ENCODE peak calls at places on chromosomes 5 and 9, in eight cellular contexts. Q is IMR-90, Y is aorta, S is endodermal cell, H is GM23248, I is Caco-2, N is tibial artery, U is mucosa of descending colon. L is an unnamed sample.
A peak's percentile ranks its signal among the peaks of the same experiment; 100 is the strongest.

GRCh38 chr9:130854086-130854485 is 19.0 kb downstream of the ABL1 start:
- DNase-seq in H (no peak), Q (no peak), N (no peak), U (no peak), Y (no peak), S (no peak), I (no peak), L (no peak)

GRCh38 chr9:74865177-74865576 is 22.5 kb downstream of the TRPM6 start:
- DNase-seq in U (no peak), I (no peak), H (no peak), S (no peak), Y (no peak), N (no peak), Q (no peak), L (no peak)

GRCh38 chr9:42388146-42388690 is 204.8 kb downstream of the SPATA31A6 start:
- DNase-seq in Q (no peak), Y (no peak), I (no peak), H (no peak), U (no peak), N (no peak), S (peak; percentile 60), L (no peak)

GRCh38 chr9:87112656-87113055 is 165.3 kb upstream of the GAS1 start:
- DNase-seq in Q (peak; percentile 48), U (no peak), H (peak; percentile 73), Y (no peak), S (no peak), I (no peak), N (no peak), L (no peak)

GRCh38 chr9:14315754-14316573 is 2.0 kb upstream of the NFIB start:
- DNase-seq in U (peak; percentile 40), Y (peak; percentile 52), S (peak; percentile 82), H (peak; percentile 44), I (no peak), N (peak; percentile 73), Q (no peak), L (peak; percentile 74)

GRCh38 chr9:135152608-135153337 is 65.3 kb downstream of the OLFM1 start:
- DNase-seq in S (peak; percentile 91), I (peak; percentile 53), N (no peak), H (no peak), U (no peak), Q (no peak), Y (no peak), L (no peak)

GRCh38 chr5:54902817-54903473 is 82.4 kb downstream of the ESM1 start:
- DNase-seq in N (no peak), I (no peak), U (peak; percentile 10), Y (no peak), Q (peak; percentile 41), H (peak; percentile 60), S (no peak), L (no peak)

GRCh38 chr5:81762853-81763252 is 12.0 kb upstream of the SSBP2 start:
- DNase-seq in I (no peak), Y (no peak), S (no peak), Q (no peak), H (no peak), U (no peak), N (no peak), L (no peak)

GRCh38 chr5:41004931-41005330 is 66.2 kb downstream of the MROH2B start:
- DNase-seq in H (no peak), I (no peak), Q (no peak), Y (no peak), S (no peak), N (no peak), U (no peak), L (no peak)

GRCh38 chr5:32540446-32540845 is 44.9 kb upstream of the SUB1 start:
- DNase-seq in N (no peak), Y (no peak), I (no peak), U (no peak), H (no peak), S (no peak), Q (no peak), L (no peak)

GRCh38 chr9:90432951-90433350 is 209.7 kb downstream of the DIRAS2 start:
- DNase-seq in S (no peak), H (no peak), N (no peak), I (no peak), U (no peak), Q (no peak), Y (no peak), L (no peak)

GRCh38 chr5:160506006-160507004 is 84.7 kb downstream of the PTTG1 start:
- DNase-seq in U (peak; percentile 34), N (no peak), Q (peak; percentile 54), I (no peak), S (peak; percentile 53), Y (peak; percentile 75), H (peak; percentile 65), L (peak; percentile 75)

GRCh38 chr9:93954436-93955355 is at the start of gene BARX1:
- DNase-seq in H (no peak), I (no peak), Y (no peak), Q (no peak), S (peak; percentile 78), N (no peak), U (no peak), L (no peak)
- H3K4me1 ChIP-seq in H (no peaks in the 10 kb centered on the region), I (no peaks in the 10 kb centered on the region), Y (no peaks in the 10 kb centered on the region), Q (peaks cover 3% of the 10 kb centered on the region), S (peaks cover 8% of the 10 kb centered on the region), N (peaks cover 60% of the 10 kb centered on the region), U (peaks cover 49% of the 10 kb centered on the region), L (peaks cover 7% of the 10 kb centered on the region)

GRCh38 chr5:101788797-101789196 is 507.3 kb downstream of the SLCO4C1 start:
- DNase-seq in S (peak; percentile 42), I (no peak), Y (no peak), Q (no peak), U (no peak), H (no peak), N (no peak), L (no peak)

GRCh38 chr5:101785090-101785489 is 511.0 kb downstream of the SLCO4C1 start:
- DNase-seq in U (no peak), S (no peak), I (no peak), N (no peak), H (no peak), Y (no peak), Q (no peak), L (no peak)

GRCh38 chr5:101782352-101783087 is 513.6 kb downstream of the SLCO4C1 start:
- DNase-seq in S (no peak), I (no peak), U (no peak), H (no peak), Y (no peak), N (no peak), Q (no peak), L (no peak)

DNA sequence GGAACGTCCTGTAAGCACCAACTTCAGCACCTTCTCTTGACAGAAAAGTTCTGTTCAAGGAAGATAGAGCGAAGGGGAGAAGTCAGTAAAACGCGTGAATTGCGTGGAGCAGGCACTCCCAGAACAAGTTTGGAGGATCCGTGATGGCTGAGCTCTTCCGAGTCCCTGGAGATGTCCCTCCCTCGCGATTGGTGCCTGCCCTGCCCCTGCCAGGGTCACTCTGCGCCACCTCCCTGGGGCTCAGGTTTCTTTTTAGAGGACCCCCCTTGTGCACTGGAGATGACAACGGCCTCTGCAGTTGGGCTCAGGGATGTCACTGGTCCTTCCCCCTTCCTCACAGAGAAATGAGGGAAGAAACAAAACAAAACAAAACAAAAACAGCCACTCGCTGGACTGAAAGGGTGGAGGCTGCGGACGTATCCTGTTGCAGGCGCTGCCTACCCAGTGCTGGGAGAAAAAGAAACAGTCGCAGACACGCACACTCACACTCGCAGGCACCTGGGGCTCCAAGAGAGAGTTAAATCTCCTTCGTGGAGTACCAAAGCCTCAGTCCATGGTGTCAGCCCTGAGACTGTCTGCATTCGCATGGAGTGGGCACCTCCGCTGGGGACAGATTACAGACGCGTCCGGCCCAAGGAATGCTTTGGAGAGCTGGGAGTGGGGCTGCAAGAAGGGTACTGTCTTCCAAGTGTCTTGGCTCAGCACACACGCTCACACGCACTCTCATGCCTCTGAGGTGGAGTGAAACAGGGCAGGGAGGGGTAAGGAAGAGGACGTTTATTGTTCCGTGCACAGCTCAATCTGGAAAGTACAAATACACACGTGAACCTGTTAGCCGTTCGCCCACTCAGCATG is 512.6 kb downstream of the SLCO4C1 start:
- DNase-seq in Y (no peak), S (peak; percentile 64), H (no peak), Q (no peak), I (no peak), N (no peak), U (no peak), L (no peak)
- H3K4me3 ChIP-seq in Y (peak overlapping the region; percentile 21), S (no peak overlapping the region), H (peak overlapping the region; percentile 40), Q (no peak overlapping the region), I (no peak overlapping the region), N (no peak overlapping the region), U (no peak overlapping the region), L (peak overlapping the region; percentile 24)

GRCh38 chr5:157944077-157944633 is 85.2 kb upstream of the CLINT1 start:
- DNase-seq in N (no peak), H (no peak), I (no peak), S (peak; percentile 82), Q (no peak), U (no peak), Y (no peak), L (no peak)
- H3K4me1 ChIP-seq in N (peaks cover 4% of the 10 kb centered on the region), H (peaks cover 3% of the 10 kb centered on the region), I (peaks cover 2% of the 10 kb centered on the region), S (peaks cover 10% of the 10 kb centered on the region), Q (peaks cover 2% of the 10 kb centered on the region), U (peaks cover 7% of the 10 kb centered on the region), Y (peaks cover 3% of the 10 kb centered on the region), L (no peaks in the 10 kb centered on the region)

GRCh38 chr5:42943931-42944631 is 96.0 kb downstream of the ANXA2R start:
- DNase-seq in H (peak; percentile 50), N (no peak), U (no peak), Y (no peak), S (peak; percentile 77), Q (peak; percentile 11), I (no peak), L (no peak)
- H3K4me3 ChIP-seq in H (peak overlapping the region; percentile 48), N (peak overlapping the region; percentile 28), U (no peak overlapping the region), Y (no peak overlapping the region), S (no peak overlapping the region), Q (peak overlapping the region; percentile 27), I (no peak overlapping the region), L (no peak overlapping the region)

L was measured in right cardiac atrium.